ENCODE peak calls at places on chromosomes 12 and 14, in eight cellular contexts. J is BE2C; K is mammary epithelial cell; A is left ventricle myocardium inferior; F is CD4-positive, alpha-beta memory T cell; T is stomach; W is endothelial cell of umbilical vein; Z is IMR-90. G is an unnamed sample. For H3K4me1, the result is how much of the 10 kb centered on the place peaks cover.

GRCh38 chr14:33475623-33476022 is 475.3 kb downstream of the EGLN3 start:
- DNase-seq in J (peak), K (peak), A (no peak), F (no peak), T (peak), W (peak), Z (no peak), G (no peak)

GRCh38 chr12:5088586-5089264 is 45.0 kb downstream of the KCNA5 start:
- DNase-seq in J (peak), K (no peak), A (no peak), F (no peak), T (no peak), W (no peak), Z (peak), G (no peak)

GRCh38 chr12:104345234-104346066 is 41.9 kb downstream of the EID3 start:
- DNase-seq in J (no peak), K (no peak), A (no peak), F (no peak), T (no peak), W (no peak), Z (no peak), G (no peak)

GRCh38 chr14:64765740-64766302 is 61.6 kb downstream of the PLEKHG3 start:
- DNase-seq in J (no peak), K (no peak), A (no peak), F (no peak), T (no peak), W (no peak), Z (no peak), G (no peak)

GRCh38 chr12:81668475-81668874 is 90.7 kb downstream of the PPFIA2 start:
- DNase-seq in J (no peak), K (peak), A (no peak), F (no peak), T (no peak), W (no peak), Z (peak), G (no peak)

GRCh38 chr14:30322819-30323218 is 236.1 kb upstream of the G2E3 start:
- DNase-seq in J (no peak), K (no peak), A (no peak), F (no peak), T (no peak), W (no peak), Z (no peak), G (no peak)

GRCh38 chr12:65634626-65635331 is 189.5 kb upstream of the HMGA2 start:
- DNase-seq in J (no peak), K (peak), A (no peak), F (no peak), T (no peak), W (peak), Z (peak), G (no peak)

GRCh38 chr14:101889898-101890297 is 74.5 kb upstream of the DYNC1H1 start:
- DNase-seq in J (no peak), K (no peak), A (no peak), F (no peak), T (no peak), W (peak), Z (no peak), G (no peak)

GRCh38 chr14:34794941-34795340 is 80.2 kb downstream of the BAZ1A start:
- DNase-seq in J (no peak), K (no peak), A (no peak), F (no peak), T (no peak), W (no peak), Z (no peak), G (no peak)

GRCh38 chr12:48943221-48943620 is 14.1 kb downstream of the ARF3 start:
- DNase-seq in J (no peak), K (no peak), A (no peak), F (no peak), T (no peak), W (no peak), Z (no peak), G (no peak)

GRCh38 chr14:24338843-24339242 is 948 bp downstream of the RIPK3 start:
- DNase-seq in J (no peak), K (no peak), A (no peak), F (no peak), T (no peak), W (no peak), Z (no peak), G (no peak)

GRCh38 chr14:99201351-99202073 is 70.5 kb downstream of the BCL11B start:
- DNase-seq in J (no peak), K (no peak), A (no peak), F (no peak), T (no peak), W (no peak), Z (no peak), G (no peak)

GRCh38 chr14:99200654-99201005 is 71.4 kb downstream of the BCL11B start:
- DNase-seq in J (no peak), K (no peak), A (no peak), F (no peak), T (no peak), W (no peak), Z (no peak), G (no peak)

GRCh38 chr14:99203080-99203479 is 68.9 kb downstream of the BCL11B start:
- DNase-seq in J (no peak), K (no peak), A (no peak), F (no peak), T (no peak), W (no peak), Z (no peak), G (no peak)

GRCh38 chr14:99203801-99204200 is 68.2 kb downstream of the BCL11B start:
- DNase-seq in J (no peak), K (no peak), A (no peak), F (no peak), T (no peak), W (no peak), Z (no peak), G (no peak)

DNA sequence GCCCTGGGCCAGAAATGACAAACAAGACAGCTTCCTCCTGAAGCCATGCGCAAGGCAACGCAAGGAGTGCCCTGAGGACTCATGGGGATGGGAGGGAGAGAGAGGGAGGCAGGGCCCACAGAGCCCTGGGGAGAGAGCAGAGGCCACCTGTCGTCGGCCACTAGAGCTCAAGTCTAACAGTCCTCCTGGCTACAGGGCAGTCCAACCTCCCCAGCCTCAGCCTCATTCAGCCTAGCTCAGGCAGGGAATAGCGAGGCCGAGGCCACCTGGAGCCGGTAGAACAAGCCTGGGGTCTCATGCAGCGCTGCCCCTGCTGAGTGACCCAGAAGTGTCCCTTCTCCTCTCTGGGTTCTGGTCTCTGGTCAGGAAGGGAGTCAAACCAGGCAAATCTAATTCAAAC is 69.5 kb downstream of the BCL11B start:
- DNase-seq in J (no peak), K (no peak), A (no peak), F (no peak), T (no peak), W (no peak), Z (no peak), G (no peak)
- H3K4me1 ChIP-seq in J (under half), K (under half), A (under half), F (half or more), T (under half), W (under half), Z (under half), G (under half)

GRCh38 chr12:79591988-79592387 is 98.8 kb downstream of the PAWR start:
- DNase-seq in J (no peak), K (peak), A (no peak), F (no peak), T (no peak), W (no peak), Z (peak), G (no peak)

GRCh38 chr12:79597910-79598309 is 92.9 kb downstream of the PAWR start:
- DNase-seq in J (no peak), K (no peak), A (no peak), F (no peak), T (no peak), W (no peak), Z (peak), G (no peak)

GRCh38 chr12:79596719-79597350 is 93.9 kb downstream of the PAWR start:
- DNase-seq in J (no peak), K (no peak), A (no peak), F (no peak), T (no peak), W (no peak), Z (no peak), G (no peak)

GRCh38 chr12:79592865-79593264 is 97.9 kb downstream of the PAWR start:
- DNase-seq in J (no peak), K (no peak), A (no peak), F (no peak), T (no peak), W (no peak), Z (no peak), G (no peak)

DNA sequence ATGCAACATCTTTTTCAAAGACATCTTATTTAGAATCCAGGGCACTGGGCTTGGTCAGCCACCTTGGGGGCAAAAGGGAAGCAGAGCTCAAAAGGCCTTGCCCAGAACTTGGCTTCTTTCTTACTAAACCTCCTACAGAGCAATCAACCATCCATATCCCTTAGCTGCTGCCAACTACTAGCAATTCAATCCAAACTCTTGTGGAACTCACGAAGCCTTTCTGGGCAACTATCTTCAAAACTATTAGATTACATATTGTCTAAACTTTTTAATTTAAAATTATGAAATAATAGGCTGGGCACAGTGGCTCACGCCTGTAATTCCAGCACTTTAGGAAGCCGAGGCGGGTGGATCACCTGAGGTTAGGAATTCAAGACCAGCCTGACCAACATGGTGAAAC is 95.5 kb downstream of the PAWR start:
- DNase-seq in J (no peak), K (no peak), A (no peak), F (no peak), T (no peak), W (no peak), Z (no peak), G (no peak)
- H3K4me1 ChIP-seq in J (under half), K (under half), A (under half), F (under half), T (under half), W (under half), Z (under half), G (under half)

GRCh38 chr12:2163172-2163927 is 110.6 kb downstream of the CACNA1C start:
- DNase-seq in J (no peak), K (no peak), A (peak), F (no peak), T (peak), W (no peak), Z (peak), G (no peak)

GRCh38 chr12:2160043-2160442 is 107.3 kb downstream of the CACNA1C start:
- DNase-seq in J (no peak), K (no peak), A (no peak), F (no peak), T (no peak), W (no peak), Z (no peak), G (no peak)

GRCh38 chr12:2156333-2156732 is 103.5 kb downstream of the CACNA1C start:
- DNase-seq in J (no peak), K (no peak), A (no peak), F (no peak), T (no peak), W (no peak), Z (peak), G (no peak)

GRCh38 chr12:2165021-2165420 is 112.2 kb downstream of the CACNA1C start:
- DNase-seq in J (no peak), K (no peak), A (no peak), F (no peak), T (no peak), W (no peak), Z (peak), G (no peak)

DNA sequence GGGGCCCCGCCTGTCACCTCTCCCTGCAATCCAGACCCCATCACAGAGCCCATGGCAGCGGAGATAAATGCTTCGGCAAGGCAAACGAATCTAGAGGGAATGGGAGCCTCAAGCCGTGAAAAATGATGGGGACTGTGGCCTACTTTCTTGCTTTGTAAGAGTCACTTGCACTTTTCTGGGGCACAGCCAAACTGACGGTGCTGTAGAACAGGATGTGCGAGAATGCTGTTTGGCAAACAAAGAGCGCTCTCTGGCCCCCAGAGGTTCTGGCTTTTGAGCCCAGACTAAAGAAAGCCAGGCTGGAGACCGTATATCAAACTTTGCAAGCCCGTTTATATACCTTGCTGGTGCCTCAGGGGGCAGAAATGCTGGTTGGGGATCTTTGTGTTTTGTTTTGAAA is 108.7 kb downstream of the CACNA1C start:
- DNase-seq in J (no peak), K (no peak), A (peak), F (no peak), T (peak), W (no peak), Z (no peak), G (no peak)
- H3K4me1 ChIP-seq in J (under half), K (under half), A (half or more), F (under half), T (under half), W (under half), Z (under half), G (under half)

DNA sequence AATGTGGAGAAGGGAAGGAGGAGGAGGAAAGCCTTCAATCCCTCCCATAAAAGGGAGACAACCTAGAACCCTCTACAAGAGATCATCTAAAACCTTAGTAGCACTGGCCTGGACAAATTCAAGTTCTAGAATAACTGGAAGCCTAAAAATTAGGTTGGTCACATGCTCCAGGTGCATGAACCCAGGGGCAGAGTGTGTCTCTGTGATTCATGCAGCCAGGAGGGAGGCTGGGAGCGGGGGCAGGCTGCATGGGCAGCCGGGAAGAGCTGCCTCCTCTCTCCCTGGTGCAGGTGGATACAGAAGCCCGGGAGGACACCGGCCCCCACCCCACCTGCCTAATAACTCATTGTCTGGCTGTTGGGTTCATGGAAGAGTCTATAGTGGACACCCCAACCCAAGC is 38.6 kb downstream of the CCDC85C start:
- DNase-seq in J (no peak), K (no peak), A (no peak), F (no peak), T (no peak), W (no peak), Z (no peak), G (no peak)
- H3K4me1 ChIP-seq in J (half or more), K (under half), A (half or more), F (under half), T (half or more), W (under half), Z (under half), G (under half)

GRCh38 chr14:55450987-55451386 is 10.6 kb upstream of the TBPL2 start:
- DNase-seq in J (no peak), K (no peak), A (no peak), F (no peak), T (no peak), W (no peak), Z (no peak), G (no peak)
- H3K4me1 ChIP-seq in J (under half), K (half or more), A (under half), F (under half), T (under half), W (half or more), Z (under half), G (under half)

GRCh38 chr12:53805801-53806200 is 54.0 kb upstream of the CISTR start:
- DNase-seq in J (no peak), K (peak), A (no peak), F (no peak), T (no peak), W (no peak), Z (peak), G (no peak)
- H3K4me1 ChIP-seq in J (under half), K (under half), A (under half), F (under half), T (under half), W (under half), Z (under half), G (under half)

DNA sequence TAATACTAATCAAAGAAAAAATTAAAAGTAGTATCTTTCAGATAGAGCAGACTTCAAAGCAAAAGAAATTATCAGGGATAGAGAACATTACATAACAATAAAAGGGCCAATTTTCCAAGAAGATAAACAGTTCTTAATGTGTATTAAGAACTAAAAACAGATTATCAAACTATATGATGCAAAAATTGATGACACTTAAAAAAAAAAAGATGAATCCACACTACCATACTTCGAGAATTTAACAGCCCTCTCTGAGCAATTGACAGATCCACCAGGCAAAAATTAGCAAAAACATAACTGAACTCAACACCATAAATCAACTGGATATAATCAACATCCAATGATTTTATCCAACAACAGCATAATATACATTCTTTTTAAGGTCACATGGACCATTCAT is 686.5 kb downstream of the LRFN5 start:
- DNase-seq in J (no peak), K (no peak), A (no peak), F (no peak), T (no peak), W (no peak), Z (no peak), G (no peak)
- H3K4me1 ChIP-seq in J (under half), K (under half), A (under half), F (under half), T (under half), W (under half), Z (under half), G (under half)